ENCODE peak calls at places on chromosomes 4 and X, in six cellular contexts. B is GM10248, C is fibroblast of mammary gland, N is lower lobe of right lung, E is upper lobe of right lung, O is ascending aorta. I is an unnamed sample.

GRCh38 chr4:3296651-3297050 is 3.8 kb downstream of the RGS12 start:
- DNase-seq in E (no peak), B (no peak), N (no peak), C (no peak), O (no peak), I (peak)

GRCh38 chr4:39365360-39365759 is 802 bp downstream of the RFC1 start:
- DNase-seq in B (no peak), E (no peak), C (no peak), N (no peak), O (no peak), I (no peak)

GRCh38 chr4:156672924-156673323 is 298.7 kb downstream of the PDGFC start:
- DNase-seq in N (no peak), E (no peak), C (peak), O (no peak), B (no peak), I (no peak)

GRCh38 chrX:69116077-69116476 is 49.2 kb downstream of the PJA1 start:
- DNase-seq in B (no peak), C (no peak), O (no peak), N (no peak), E (no peak), I (no peak)

GRCh38 chrX:39194673-39195072 is 393.4 kb downstream of the MID1IP1 start:
- DNase-seq in B (no peak), N (no peak), E (no peak), C (no peak), O (no peak), I (no peak)

GRCh38 chr4:25883565-25883964 is 20.8 kb upstream of the SEL1L3 start:
- DNase-seq in B (no peak), O (no peak), E (no peak), N (no peak), C (no peak), I (no peak)

GRCh38 chr4:128528793-128529553 is 241.4 kb upstream of the PGRMC2 start:
- DNase-seq in O (peak), N (no peak), C (peak), B (no peak), E (no peak), I (no peak)

GRCh38 chr4:5912614-5913019 is 19.7 kb upstream of the CRMP1 start:
- DNase-seq in B (no peak), O (no peak), C (no peak), N (no peak), E (no peak), I (no peak)

GRCh38 chr4:89836031-89836777 is 757 bp downstream of the SNCA start:
- DNase-seq in C (no peak), O (no peak), B (peak), E (peak), N (no peak), I (no peak)

GRCh38 chr4:125789018-125789417 is 474.3 kb downstream of the FAT4 start:
- DNase-seq in C (peak), N (no peak), B (no peak), O (no peak), E (no peak), I (no peak)

GRCh38 chr4:58587856-58588255 is 1477.7 kb upstream of the IGFBP7 start:
- DNase-seq in N (no peak), B (no peak), C (no peak), O (no peak), E (no peak), I (no peak)

GRCh38 chr4:47686294-47686872 is 151.5 kb downstream of the CORIN start:
- DNase-seq in O (no peak), E (peak), B (peak), N (peak), C (peak), I (no peak)

GRCh38 chr4:3371581-3372001 is 70.2 kb upstream of the HGFAC start:
- DNase-seq in O (no peak), B (no peak), C (no peak), N (peak), E (no peak), I (no peak)

GRCh38 chrX:135200297-135200696 is 29.1 kb upstream of the CT55 start:
- DNase-seq in B (no peak), N (no peak), O (no peak), E (no peak), C (no peak), I (no peak)

GRCh38 chrX:135193740-135194139 is 22.5 kb upstream of the CT55 start:
- DNase-seq in N (no peak), O (no peak), B (no peak), C (no peak), E (no peak), I (no peak)

GRCh38 chrX:135191838-135192237 is 20.6 kb upstream of the CT55 start:
- DNase-seq in B (no peak), O (no peak), E (no peak), N (no peak), C (no peak), I (no peak)

DNA sequence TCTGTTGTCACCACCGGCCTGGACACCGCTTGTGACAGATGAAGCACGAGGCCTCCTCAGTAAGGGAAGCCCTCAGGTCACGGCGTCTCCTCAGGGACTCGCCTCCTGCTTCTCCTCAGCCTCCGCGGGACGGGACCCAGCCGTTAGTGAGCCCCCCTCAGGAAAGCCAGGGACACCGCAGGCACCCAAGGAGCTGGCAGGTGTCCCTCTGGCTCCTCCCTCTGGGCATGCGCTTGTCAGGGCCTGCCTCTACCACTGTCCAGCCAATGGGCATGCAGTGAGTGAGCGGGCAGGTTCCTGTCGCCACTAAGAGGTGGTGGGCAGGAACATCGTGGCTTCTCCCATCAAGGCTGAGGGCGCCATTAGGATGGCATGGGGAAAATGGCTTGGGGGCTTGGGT is 23.5 kb upstream of the CT55 start:
- DNase-seq in E (no peak), N (no peak), B (no peak), C (no peak), O (no peak), I (no peak)
- TF ChIP-seq CTCF in E (no peak), N (no peak), B (no peak), C (no peak), O (no peak), I (no peak)

GRCh38 chr4:54683616-54684346 is 26.0 kb downstream of the KIT start:
- DNase-seq in N (no peak), E (no peak), C (peak), B (peak), O (no peak), I (no peak)
- TF ChIP-seq CTCF in N (peak), E (peak), C (peak), B (peak), O (peak), I (no peak)

DNA sequence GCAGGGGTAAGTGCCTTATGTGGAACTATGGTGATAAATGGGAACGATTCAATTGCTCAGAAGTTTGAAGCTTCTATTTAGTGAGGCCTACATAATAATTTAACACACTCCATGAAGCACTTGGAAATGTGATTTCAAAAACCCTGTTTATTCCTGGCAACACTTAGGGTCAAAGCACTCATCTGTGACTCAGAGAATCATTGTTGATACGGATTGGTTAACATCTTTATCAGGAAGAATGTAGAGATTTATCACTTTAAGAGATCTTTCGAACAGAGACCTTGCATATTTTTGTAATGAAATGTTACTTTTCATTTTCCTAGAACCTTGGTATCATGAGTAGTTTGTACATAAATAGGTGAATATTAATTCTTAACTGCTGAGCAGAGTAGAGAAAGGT is 269.1 kb upstream of the SLIT2 start:
- DNase-seq in N (no peak), O (no peak), B (no peak), E (no peak), C (peak), I (no peak)
- TF ChIP-seq CTCF in N (no peak), O (no peak), B (no peak), E (no peak), C (no peak), I (no peak)

GRCh38 chr4:103720661-103721060 is 876 bp upstream of the TACR3 start:
- DNase-seq in N (no peak), B (no peak), O (no peak), E (no peak), C (no peak), I (no peak)

GRCh38 chr4:103718993-103719319 is 829 bp downstream of the TACR3 start:
- DNase-seq in N (no peak), B (no peak), C (peak), E (no peak), O (no peak), I (no peak)

GRCh38 chr4:103721251-103721650 is 1.5 kb upstream of the TACR3 start:
- DNase-seq in E (no peak), O (no peak), C (peak), B (no peak), N (no peak), I (no peak)

GRCh38 chr4:103719320-103720204 is at the start of gene TACR3:
- DNase-seq in N (no peak), B (peak), O (no peak), E (no peak), C (peak), I (no peak)
- TF ChIP-seq CTCF in N (no peak), B (no peak), O (no peak), E (no peak), C (no peak), I (no peak)

GRCh38 chrX:413322-414201 is 26.9 kb upstream of the PPP2R3B start:
- DNase-seq in E (no peak), B (no peak), N (no peak), C (no peak), O (no peak), I (no peak)
- TF ChIP-seq CTCF in E (no peak), B (no peak), N (no peak), C (no peak), O (peak), I (no peak)

DNA sequence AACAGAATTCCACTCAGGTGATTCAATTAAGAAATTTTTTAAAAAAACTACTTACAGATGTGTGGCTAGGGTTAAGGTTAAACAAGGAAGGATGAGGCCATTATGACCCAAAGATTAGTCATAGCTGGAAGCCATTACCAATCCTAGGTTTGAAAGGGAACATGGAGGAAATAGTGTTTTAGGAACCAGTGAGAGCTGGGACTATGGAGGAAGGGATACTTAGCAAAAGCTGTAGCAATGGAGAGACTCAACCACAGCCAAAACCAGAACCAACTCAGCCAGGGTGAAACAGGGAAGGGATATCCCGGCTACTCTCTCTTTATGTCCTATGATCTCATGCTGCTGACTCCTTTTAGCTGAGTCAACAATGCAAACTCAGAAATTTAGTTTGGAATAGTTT is 148.6 kb upstream of the CNKSR2 start:
- DNase-seq in N (no peak), C (peak), B (no peak), O (no peak), E (no peak), I (no peak)
- TF ChIP-seq CTCF in N (no peak), C (no peak), B (no peak), O (no peak), E (no peak), I (no peak)

DNA sequence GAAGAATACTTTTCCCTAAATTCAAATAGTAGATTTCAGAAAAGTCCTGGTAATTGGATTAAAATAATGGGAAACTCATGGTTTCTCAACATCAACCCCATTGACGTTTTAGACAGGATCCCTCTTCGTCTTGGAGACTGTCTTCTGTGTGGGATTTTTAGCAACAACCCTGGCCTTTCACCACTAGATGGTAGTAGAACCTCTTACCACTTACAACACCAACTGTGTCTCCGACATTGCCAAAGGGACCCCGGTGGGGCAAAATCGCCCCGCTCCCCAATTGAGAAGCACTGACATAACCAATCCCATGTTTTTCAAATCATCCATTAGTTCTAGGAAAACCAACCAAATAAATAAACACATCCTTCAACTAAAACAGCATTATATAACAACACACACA is 16.9 kb upstream of the ANOS1 start:
- DNase-seq in N (no peak), E (no peak), O (no peak), C (peak), B (peak), I (no peak)
- TF ChIP-seq CTCF in N (peak), E (peak), O (peak), C (peak), B (peak), I (no peak)

DNA sequence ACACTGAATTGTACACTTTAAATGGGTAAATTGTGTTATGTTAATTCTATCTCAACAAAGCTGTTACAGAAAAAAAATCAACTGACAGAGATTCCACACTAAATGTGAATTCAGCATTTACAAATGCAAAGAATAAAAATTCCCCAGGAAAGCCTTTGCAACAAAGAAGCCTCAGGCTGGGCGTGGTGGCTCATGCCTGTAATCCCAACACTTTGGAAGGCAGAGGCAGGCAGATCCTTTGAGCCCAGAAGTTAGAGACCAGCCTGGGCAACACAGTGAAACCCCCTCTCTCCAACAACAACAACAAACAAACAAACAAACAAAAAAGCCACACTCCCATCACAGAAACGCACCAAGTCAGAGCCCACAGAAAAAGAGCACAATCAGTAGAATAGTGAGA is 8.9 kb downstream of the BCLAF3 start:
- DNase-seq in E (no peak), B (no peak), O (no peak), N (no peak), C (no peak), I (no peak)
- TF ChIP-seq CTCF in E (no peak), B (no peak), O (no peak), N (no peak), C (no peak), I (no peak)